ENCODE peak calls at places on chromosomes 2 and 18, in eight cellular contexts. D is stimulated activated naive CD8-positive, alpha-beta T cell treated with anti-CD3 and anti-CD28 coated beads, Interleukin-15, amount 100 ng/mL, for 72 hours; K is left cardiac atrium; R is HepG2; O is left lung; E is natural killer cell; U is GM12878; X is CD4-positive, CD25-positive, alpha-beta regulatory T cell. Y is an unnamed sample.

GRCh38 chr2:160209457-160209856 is 9.4 kb upstream of the ITGB6 start:
- ATAC-seq in D (peak), K (peak), R (no peak), O (peak), E (no peak), U (peak), X (no peak), Y (no peak)

GRCh38 chr18:26386002-26386401 is 159.8 kb downstream of the TAF4B start:
- ATAC-seq in D (no peak), K (peak), R (peak), O (peak), E (no peak), U (no peak), X (no peak), Y (peak)

GRCh38 chr2:10201201-10201600 is 78.7 kb downstream of the RRM2 start:
- ATAC-seq in D (no peak), K (no peak), R (peak), O (no peak), E (no peak), U (no peak), X (no peak), Y (no peak)

GRCh38 chr18:42310956-42311355 is 355.9 kb downstream of the PIK3C3 start:
- ATAC-seq in D (no peak), K (peak), R (no peak), O (no peak), E (no peak), U (no peak), X (no peak), Y (peak)

GRCh38 chr2:126643431-126643830 is 12.5 kb upstream of the GYPC start:
- ATAC-seq in D (no peak), K (no peak), R (peak), O (no peak), E (no peak), U (no peak), X (no peak), Y (no peak)

GRCh38 chr18:5393779-5394178 is 98.3 kb upstream of the ZBTB14 start:
- ATAC-seq in D (no peak), K (no peak), R (no peak), O (no peak), E (no peak), U (no peak), X (no peak), Y (no peak)

GRCh38 chr2:199922856-199923255 is 11.8 kb downstream of the C2orf69 start:
- ATAC-seq in D (no peak), K (no peak), R (no peak), O (no peak), E (no peak), U (peak), X (no peak), Y (no peak)

GRCh38 chr2:235950473-235950809 is 217.7 kb downstream of the GBX2 start:
- ATAC-seq in D (no peak), K (no peak), R (no peak), O (no peak), E (no peak), U (no peak), X (no peak), Y (no peak)

GRCh38 chr2:37775908-37776250 is 104.4 kb upstream of the CDC42EP3 start:
- ATAC-seq in D (no peak), K (peak), R (no peak), O (peak), E (no peak), U (no peak), X (no peak), Y (peak)

GRCh38 chr2:48482313-48482712 is 47.6 kb upstream of the STON1 start:
- ATAC-seq in D (no peak), K (no peak), R (no peak), O (peak), E (no peak), U (no peak), X (no peak), Y (no peak)